ENCODE peak calls at places on chromosomes 2 and 18, in nine cellular contexts. K is stimulated activated CD8-positive, alpha-beta memory T cell treated with anti-CD3 and anti-CD28 coated beads, Interleukin-12 subunit alpha, Interleukin-12 subunit beta, amount 100 ng/mL, for 1 hour; A is H7; E is NCI-H510A treated with DMSO at 0.1 percent for 48 hours; Y is DMS 273 treated with DMSO at 0.1 percent for 48 hours; Z is stimulated activated CD4-positive, alpha-beta T cell treated with anti-CD3 and anti-CD28 coated beads, Interleukin-12 subunit alpha, Interleukin-12 subunit beta, amount 100 ng/mL, for 48 hours; O is activated CD4-positive, CD25-positive, alpha-beta regulatory T cell; W is C1 segment of cervical spinal cord; U is neural crest cell. J is an unnamed sample.

GRCh38 chr2:38168710-38169480 is 92.9 kb upstream of the CYP1B1 start:
- DNase-seq in K (no peak), A (no peak), E (no peak), Y (no peak), Z (no peak), O (no peak), W (no peak), U (no peak), J (no peak)

GRCh38 chr2:10457846-10458563 is 9.9 kb upstream of the ODC1 start:
- DNase-seq in K (no peak), A (no peak), E (no peak), Y (no peak), Z (no peak), O (no peak), W (no peak), U (no peak), J (no peak)

GRCh38 chr2:38380397-38381130 is 3.5 kb upstream of the ATL2 start:
- DNase-seq in K (no peak), A (no peak), E (no peak), Y (no peak), Z (no peak), O (no peak), W (no peak), U (no peak), J (no peak)

GRCh38 chr18:47683774-47684173 is 246.7 kb downstream of the SMAD2 start:
- DNase-seq in K (no peak), A (no peak), E (no peak), Y (no peak), Z (no peak), O (no peak), W (no peak), U (no peak), J (no peak)

GRCh38 chr2:168521342-168521741 is 65.3 kb downstream of the CERS6 start:
- DNase-seq in K (no peak), A (no peak), E (no peak), Y (peak; percentile 84), Z (no peak), O (no peak), W (no peak), U (no peak), J (no peak)

GRCh38 chr2:5692561-5693287 is 540 bp downstream of the SOX11 start:
- DNase-seq in K (no peak), A (peak; percentile 84), E (peak; percentile 22), Y (no peak), Z (no peak), O (no peak), W (no peak), U (peak; percentile 45), J (no peak)

GRCh38 chr18:26875040-26875654 is 9.6 kb upstream of the AQP4 start:
- DNase-seq in K (no peak), A (no peak), E (no peak), Y (no peak), Z (no peak), O (no peak), W (no peak), U (no peak), J (no peak)

GRCh38 chr18:24491882-24492281 is 31.4 kb downstream of the HRH4 start:
- DNase-seq in K (no peak), A (no peak), E (peak; percentile 37), Y (no peak), Z (no peak), O (no peak), W (no peak), U (no peak), J (no peak)

GRCh38 chr2:172962824-172963223 is 112.8 kb upstream of the MAP3K20 start:
- DNase-seq in K (no peak), A (no peak), E (no peak), Y (no peak), Z (no peak), O (no peak), W (no peak), U (no peak), J (no peak)

GRCh38 chr2:99806758-99807157 is 316.9 kb upstream of the REV1 start:
- DNase-seq in K (no peak), A (no peak), E (no peak), Y (no peak), Z (no peak), O (no peak), W (no peak), U (no peak), J (no peak)

GRCh38 chr2:6353669-6354068 is 512.0 kb downstream of the CMPK2 start:
- DNase-seq in K (no peak), A (no peak), E (no peak), Y (no peak), Z (no peak), O (no peak), W (no peak), U (no peak), J (no peak)

GRCh38 chr2:109434351-109434750 is 179.4 kb downstream of the SEPTIN10 start:
- DNase-seq in K (no peak), A (no peak), E (no peak), Y (no peak), Z (no peak), O (no peak), W (no peak), U (no peak), J (no peak)

GRCh38 chr2:109069430-109070194 is 59.4 kb upstream of the SH3RF3 start:
- DNase-seq in K (no peak), A (peak; percentile 67), E (no peak), Y (no peak), Z (no peak), O (no peak), W (no peak), U (no peak), J (no peak)

GRCh38 chr2:6148887-6149286 is 456.7 kb downstream of the SOX11 start:
- DNase-seq in K (no peak), A (no peak), E (no peak), Y (no peak), Z (no peak), O (no peak), W (no peak), U (no peak), J (no peak)

GRCh38 chr2:22442051-22442450 is 942.9 kb upstream of the KLHL29 start:
- DNase-seq in K (no peak), A (no peak), E (no peak), Y (peak; percentile 76), Z (no peak), O (no peak), W (no peak), U (no peak), J (no peak)

GRCh38 chr18:33733376-33733775 is 155.4 kb downstream of the ASXL3 start:
- DNase-seq in K (no peak), A (no peak), E (peak; percentile 77), Y (no peak), Z (no peak), O (no peak), W (no peak), U (no peak), J (no peak)

GRCh38 chr2:239220363-239220762 is 180.5 kb downstream of the HDAC4 start:
- DNase-seq in K (no peak), A (no peak), E (no peak), Y (no peak), Z (no peak), O (no peak), W (no peak), U (no peak), J (no peak)

GRCh38 chr2:73716518-73717250 is 20.5 kb downstream of the TPRKB start:
- DNase-seq in K (no peak), A (no peak), E (no peak), Y (no peak), Z (no peak), O (no peak), W (no peak), U (no peak), J (no peak)

GRCh38 chr18:26335139-26335933 is 109.1 kb downstream of the TAF4B start:
- DNase-seq in K (no peak), A (no peak), E (no peak), Y (no peak), Z (no peak), O (no peak), W (no peak), U (no peak), J (no peak)

GRCh38 chr2:239693330-239693729 is 292.5 kb upstream of the HDAC4 start:
- DNase-seq in K (no peak), A (no peak), E (no peak), Y (no peak), Z (no peak), O (no peak), W (no peak), U (no peak), J (no peak)

GRCh38 chr2:242098445-242099128 is 229.1 kb downstream of the RTP5 start:
- DNase-seq in K (no peak), A (no peak), E (no peak), Y (no peak), Z (no peak), O (no peak), W (no peak), U (no peak), J (no peak)

GRCh38 chr2:98738304-98738703 is 7.4 kb upstream of the MGAT4A start:
- DNase-seq in K (no peak), A (no peak), E (no peak), Y (no peak), Z (no peak), O (no peak), W (no peak), U (no peak), J (no peak)

GRCh38 chr2:38265461-38265860 is 111.6 kb downstream of the ATL2 start:
- DNase-seq in K (no peak), A (no peak), E (no peak), Y (no peak), Z (no peak), O (no peak), W (no peak), U (no peak), J (no peak)

GRCh38 chr2:96091141-96091710 is 25.1 kb downstream of the ADRA2B start:
- DNase-seq in K (no peak), A (peak; percentile 54), E (no peak), Y (no peak), Z (no peak), O (no peak), W (no peak), U (no peak), J (no peak)

GRCh38 chr2:171460537-171460936 is 26.5 kb downstream of the DCAF17 start:
- DNase-seq in K (no peak), A (no peak), E (no peak), Y (no peak), Z (no peak), O (no peak), W (no peak), U (no peak), J (no peak)

GRCh38 chr18:9193031-9193430 is 56.5 kb downstream of the ANKRD12 start:
- DNase-seq in K (no peak), A (no peak), E (no peak), Y (no peak), Z (no peak), O (no peak), W (no peak), U (no peak), J (no peak)

GRCh38 chr2:118065015-118065666 is 23.1 kb upstream of the INSIG2 start:
- DNase-seq in K (no peak), A (no peak), E (no peak), Y (no peak), Z (no peak), O (no peak), W (no peak), U (no peak), J (no peak)

GRCh38 chr18:41655074-41655473 is 300.0 kb upstream of the PIK3C3 start:
- DNase-seq in K (no peak), A (no peak), E (no peak), Y (no peak), Z (no peak), O (no peak), W (no peak), U (no peak), J (no peak)

GRCh38 chr2:119240311-119241204 is 16.9 kb downstream of the STEAP3 start:
- DNase-seq in K (no peak), A (peak; percentile 78), E (peak; percentile 98), Y (peak; percentile 97), Z (no peak), O (no peak), W (peak; percentile 65), U (no peak), J (no peak)

GRCh38 chr2:1517786-1518500 is 104.7 kb downstream of the TPO start:
- DNase-seq in K (no peak), A (peak; percentile 28), E (no peak), Y (no peak), Z (no peak), O (no peak), W (no peak), U (no peak), J (no peak)

GRCh38 chr18:48238636-48239035 is 170.5 kb downstream of the ZBTB7C start:
- DNase-seq in K (no peak), A (no peak), E (no peak), Y (no peak), Z (no peak), O (no peak), W (no peak), U (no peak), J (no peak)

J was measured in activated naive CD8-positive, alpha-beta T cell treated with anti-CD3 and anti-CD28 coated beads, Interleukin-2, amount 50 U/mL, for 16 hours.